ENCODE peak calls at places on chromosome 20, in eight cellular contexts. E is AG08395, Q is iris pigment epithelial cell, X is RKO, H is activated T-cell treated with anti-CD3 and anti-CD28 coated beads for 24 hours, I is GM19239, R is retinal pigment epithelial cell, Z is C1 segment of cervical spinal cord. P is an unnamed sample.

GRCh38 chr20:34834459-34834893 is 9.0 kb upstream of the NCOA6 start:
- DNase-seq in E (peak), Q (peak), X (peak), H (no peak), I (no peak), R (no peak), Z (no peak), P (peak)

GRCh38 chr20:3283222-3283820 is 44.3 kb upstream of the SLC4A11 start:
- DNase-seq in E (no peak), Q (no peak), X (no peak), H (no peak), I (no peak), R (no peak), Z (no peak), P (no peak)

GRCh38 chr20:56730003-56730402 is 100.9 kb downstream of the TFAP2C start:
- DNase-seq in E (no peak), Q (no peak), X (no peak), H (no peak), I (no peak), R (no peak), Z (no peak), P (no peak)

GRCh38 chr20:31540406-31540805 is 26.2 kb downstream of the HM13 start:
- DNase-seq in E (no peak), Q (no peak), X (no peak), H (no peak), I (no peak), R (no peak), Z (no peak), P (no peak)

GRCh38 chr20:37913563-37914366 is 10.8 kb downstream of the VSTM2L start:
- DNase-seq in E (no peak), Q (no peak), X (no peak), H (no peak), I (no peak), R (no peak), Z (no peak), P (no peak)

GRCh38 chr20:53070714-53071392 is 98.7 kb downstream of the TSHZ2 start:
- DNase-seq in E (no peak), Q (peak), X (peak), H (peak), I (no peak), R (no peak), Z (no peak), P (peak)

GRCh38 chr20:53883098-53883762 is 187.2 kb downstream of the BCAS1 start:
- DNase-seq in E (no peak), Q (peak), X (no peak), H (peak), I (no peak), R (no peak), Z (no peak), P (peak)

GRCh38 chr20:32436968-32437367 is 78.8 kb downstream of the ASXL1 start:
- DNase-seq in E (no peak), Q (no peak), X (no peak), H (no peak), I (no peak), R (no peak), Z (no peak), P (no peak)

GRCh38 chr20:20161611-20162010 is 109.3 kb downstream of the CFAP61 start:
- DNase-seq in E (no peak), Q (no peak), X (no peak), H (no peak), I (no peak), R (no peak), Z (no peak), P (no peak)

GRCh38 chr20:21640556-21640955 is 64.9 kb upstream of the PAX1 start:
- DNase-seq in E (no peak), Q (no peak), X (peak), H (no peak), I (no peak), R (no peak), Z (no peak), P (peak)

GRCh38 chr20:50401047-50401586 is 109.1 kb upstream of the PTPN1 start:
- DNase-seq in E (no peak), Q (no peak), X (no peak), H (no peak), I (no peak), R (no peak), Z (no peak), P (no peak)

GRCh38 chr20:36579996-36580545 is 6.7 kb downstream of the TGIF2 start:
- DNase-seq in E (no peak), Q (peak), X (peak), H (no peak), I (no peak), R (peak), Z (no peak), P (no peak)

GRCh38 chr20:16692442-16692841 is 37.4 kb upstream of the SNRPB2 start:
- DNase-seq in E (no peak), Q (peak), X (no peak), H (no peak), I (no peak), R (no peak), Z (no peak), P (no peak)

GRCh38 chr20:60786686-60787217 is 465.3 kb upstream of the CDH4 start:
- DNase-seq in E (no peak), Q (no peak), X (no peak), H (no peak), I (no peak), R (no peak), Z (no peak), P (no peak)

GRCh38 chr20:33685328-33686007 is 717 bp downstream of the E2F1 start:
- DNase-seq in E (peak), Q (no peak), X (peak), H (peak), I (peak), R (no peak), Z (no peak), P (peak)

GRCh38 chr20:16368645-16369292 is 204.5 kb downstream of the KIF16B start:
- DNase-seq in E (no peak), Q (peak), X (no peak), H (no peak), I (no peak), R (no peak), Z (no peak), P (no peak)

GRCh38 chr20:61748376-61748775 is 317.3 kb downstream of the TAF4 start:
- DNase-seq in E (peak), Q (peak), X (no peak), H (no peak), I (no peak), R (no peak), Z (no peak), P (no peak)

GRCh38 chr20:17890330-17890729 is 78.3 kb downstream of the SNX5 start:
- DNase-seq in E (no peak), Q (no peak), X (no peak), H (no peak), I (no peak), R (no peak), Z (no peak), P (no peak)

GRCh38 chr20:63129376-63129965 is 86.5 kb downstream of the YTHDF1 start:
- DNase-seq in E (no peak), Q (no peak), X (no peak), H (no peak), I (no peak), R (no peak), Z (no peak), P (no peak)

GRCh38 chr20:32672982-32673727 is 586 bp downstream of the C20orf203 start:
- DNase-seq in E (no peak), Q (no peak), X (no peak), H (peak), I (peak), R (no peak), Z (no peak), P (peak)

GRCh38 chr20:1565461-1565860 is 8.0 kb upstream of the SIRPD start:
- DNase-seq in E (no peak), Q (no peak), X (peak), H (no peak), I (no peak), R (no peak), Z (no peak), P (no peak)

GRCh38 chr20:43495388-43495787 is 12.1 kb upstream of the L3MBTL1 start:
- DNase-seq in E (no peak), Q (no peak), X (no peak), H (no peak), I (no peak), R (no peak), Z (no peak), P (no peak)

GRCh38 chr20:11130554-11131166 is 456.9 kb upstream of the JAG1 start:
- DNase-seq in E (no peak), Q (no peak), X (no peak), H (no peak), I (no peak), R (no peak), Z (no peak), P (no peak)